ENCODE peak calls at places on chromosomes 11 and 22, in seven cellular contexts. One of them, this sample, is unnamed.
A peak's percentile ranks its signal among the peaks of the same experiment; 100 is the strongest.

GRCh38 chr22:44623771-44624510 is 78.1 kb upstream of the PRR5 start:
- DNase-seq in Right ventricle myocardium superior: no peak
- DNase-seq in CD4-positive, alpha-beta memory T cell: no peak
- DNase-seq in left ventricle myocardium superior: no peak
- DNase-seq in brain microvascular endothelial cell: peak; percentile 11
- DNase-seq in GM12891: no peak
- DNase-seq in WTC11: peak; percentile 59
- DNase-seq in this sample: peak; percentile 17

GRCh38 chr11:42631223-42631843 is 680.5 kb upstream of the API5 start:
- DNase-seq in GM12891: no peak
- DNase-seq in brain microvascular endothelial cell: peak; percentile 36
- DNase-seq in WTC11: no peak
- DNase-seq in left ventricle myocardium superior: no peak
- DNase-seq in Right ventricle myocardium superior: no peak
- DNase-seq in CD4-positive, alpha-beta memory T cell: no peak
- DNase-seq in this sample: peak; percentile 60

GRCh38 chr22:45240137-45240809 is 421 bp downstream of the KIAA0930 start:
- DNase-seq in brain microvascular endothelial cell: no peak
- DNase-seq in Right ventricle myocardium superior: peak; percentile 57
- DNase-seq in WTC11: no peak
- DNase-seq in left ventricle myocardium superior: no peak
- DNase-seq in CD4-positive, alpha-beta memory T cell: no peak
- DNase-seq in GM12891: no peak
- DNase-seq in this sample: no peak

GRCh38 chr22:37545703-37546435 is 14.4 kb upstream of the CDC42EP1 start:
- DNase-seq in GM12891: no peak
- DNase-seq in brain microvascular endothelial cell: peak; percentile 83
- DNase-seq in WTC11: peak; percentile 92
- DNase-seq in left ventricle myocardium superior: peak; percentile 95
- DNase-seq in Right ventricle myocardium superior: peak; percentile 95
- DNase-seq in CD4-positive, alpha-beta memory T cell: no peak
- DNase-seq in this sample: peak; percentile 94

GRCh38 chr22:39230261-39231196 is 14.3 kb downstream of the PDGFB start:
- DNase-seq in brain microvascular endothelial cell: no peak
- DNase-seq in left ventricle myocardium superior: no peak
- DNase-seq in WTC11: peak; percentile 79
- DNase-seq in CD4-positive, alpha-beta memory T cell: no peak
- DNase-seq in GM12891: no peak
- DNase-seq in Right ventricle myocardium superior: peak; percentile 64
- DNase-seq in this sample: no peak

GRCh38 chr11:117827521-117828511 is 3.3 kb upstream of the FXYD2 start:
- DNase-seq in Right ventricle myocardium superior: no peak
- DNase-seq in brain microvascular endothelial cell: no peak
- DNase-seq in GM12891: no peak
- DNase-seq in left ventricle myocardium superior: no peak
- DNase-seq in CD4-positive, alpha-beta memory T cell: peak; percentile 31
- DNase-seq in WTC11: peak; percentile 5
- DNase-seq in this sample: no peak

GRCh38 chr11:134365011-134365925 is 33.5 kb downstream of the GLB1L2 start:
- DNase-seq in left ventricle myocardium superior: no peak
- DNase-seq in WTC11: no peak
- DNase-seq in Right ventricle myocardium superior: no peak
- DNase-seq in GM12891: no peak
- DNase-seq in brain microvascular endothelial cell: no peak
- DNase-seq in CD4-positive, alpha-beta memory T cell: no peak
- DNase-seq in this sample: no peak

GRCh38 chr11:118846181-118846946 is 37.3 kb upstream of the CXCR5 start:
- DNase-seq in brain microvascular endothelial cell: no peak
- DNase-seq in left ventricle myocardium superior: no peak
- DNase-seq in WTC11: peak; percentile 60
- DNase-seq in Right ventricle myocardium superior: no peak
- DNase-seq in GM12891: no peak
- DNase-seq in CD4-positive, alpha-beta memory T cell: no peak
- DNase-seq in this sample: no peak

GRCh38 chr11:62919898-62920640 is 1.1 kb downstream of the CHRM1 start:
- DNase-seq in Right ventricle myocardium superior: no peak
- DNase-seq in GM12891: no peak
- DNase-seq in WTC11: no peak
- DNase-seq in CD4-positive, alpha-beta memory T cell: no peak
- DNase-seq in brain microvascular endothelial cell: no peak
- DNase-seq in left ventricle myocardium superior: no peak
- DNase-seq in this sample: no peak

GRCh38 chr11:118673361-118674093 is 5.9 kb downstream of the TREH start:
- DNase-seq in GM12891: no peak
- DNase-seq in left ventricle myocardium superior: peak; percentile 12
- DNase-seq in brain microvascular endothelial cell: no peak
- DNase-seq in Right ventricle myocardium superior: no peak
- DNase-seq in CD4-positive, alpha-beta memory T cell: no peak
- DNase-seq in WTC11: no peak
- DNase-seq in this sample: no peak

GRCh38 chr22:29837780-29838598 is at the start of gene ASCC2:
- DNase-seq in Right ventricle myocardium superior: peak; percentile 100
- DNase-seq in WTC11: peak; percentile 100
- DNase-seq in CD4-positive, alpha-beta memory T cell: peak; percentile 98
- DNase-seq in left ventricle myocardium superior: peak; percentile 100
- DNase-seq in brain microvascular endothelial cell: peak; percentile 96
- DNase-seq in GM12891: peak; percentile 96
- DNase-seq in this sample: peak; percentile 93

GRCh38 chr11:127055240-127055639 is 54.7 kb upstream of the KIRREL3 start:
- DNase-seq in Right ventricle myocardium superior: no peak
- DNase-seq in brain microvascular endothelial cell: no peak
- DNase-seq in GM12891: no peak
- DNase-seq in WTC11: no peak
- DNase-seq in CD4-positive, alpha-beta memory T cell: no peak
- DNase-seq in left ventricle myocardium superior: no peak
- DNase-seq in this sample: no peak

GRCh38 chr11:70087446-70088167 is 9.5 kb downstream of the ANO1 start:
- DNase-seq in GM12891: no peak
- DNase-seq in Right ventricle myocardium superior: no peak
- DNase-seq in left ventricle myocardium superior: no peak
- DNase-seq in CD4-positive, alpha-beta memory T cell: no peak
- DNase-seq in brain microvascular endothelial cell: no peak
- DNase-seq in WTC11: peak; percentile 67
- DNase-seq in this sample: no peak

GRCh38 chr11:68682531-68682931 is 1.8 kb upstream of the GAL start:
- DNase-seq in WTC11: no peak
- DNase-seq in brain microvascular endothelial cell: no peak
- DNase-seq in GM12891: no peak
- DNase-seq in left ventricle myocardium superior: no peak
- DNase-seq in Right ventricle myocardium superior: no peak
- DNase-seq in CD4-positive, alpha-beta memory T cell: no peak
- DNase-seq in this sample: no peak

GRCh38 chr11:5522308-5522707 is 5.8 kb upstream of the UBQLNL start:
- DNase-seq in GM12891: no peak
- DNase-seq in CD4-positive, alpha-beta memory T cell: no peak
- DNase-seq in Right ventricle myocardium superior: no peak
- DNase-seq in brain microvascular endothelial cell: no peak
- DNase-seq in left ventricle myocardium superior: no peak
- DNase-seq in WTC11: no peak
- DNase-seq in this sample: no peak

GRCh38 chr22:22479999-22480532 is 28.5 kb downstream of the ZNF280B start:
- DNase-seq in left ventricle myocardium superior: no peak
- DNase-seq in WTC11: no peak
- DNase-seq in brain microvascular endothelial cell: no peak
- DNase-seq in GM12891: no peak
- DNase-seq in CD4-positive, alpha-beta memory T cell: no peak
- DNase-seq in Right ventricle myocardium superior: no peak
- DNase-seq in this sample: peak; percentile 42

GRCh38 chr11:95154514-95154913 is 64.9 kb downstream of the ENDOD1 start:
- DNase-seq in WTC11: peak; percentile 75
- DNase-seq in GM12891: peak; percentile 39
- DNase-seq in Right ventricle myocardium superior: no peak
- DNase-seq in CD4-positive, alpha-beta memory T cell: peak; percentile 59
- DNase-seq in left ventricle myocardium superior: no peak
- DNase-seq in brain microvascular endothelial cell: no peak
- DNase-seq in this sample: peak; percentile 66

GRCh38 chr22:22863001-22863400 is 24.6 kb upstream of the IGLL5 start:
- DNase-seq in CD4-positive, alpha-beta memory T cell: no peak
- DNase-seq in Right ventricle myocardium superior: no peak
- DNase-seq in WTC11: no peak
- DNase-seq in GM12891: no peak
- DNase-seq in left ventricle myocardium superior: no peak
- DNase-seq in brain microvascular endothelial cell: no peak
- DNase-seq in this sample: no peak

GRCh38 chr11:87431386-87431785 is 393.7 kb downstream of the TMEM135 start:
- DNase-seq in Right ventricle myocardium superior: no peak
- DNase-seq in GM12891: no peak
- DNase-seq in brain microvascular endothelial cell: no peak
- DNase-seq in WTC11: no peak
- DNase-seq in CD4-positive, alpha-beta memory T cell: no peak
- DNase-seq in left ventricle myocardium superior: no peak
- DNase-seq in this sample: no peak

GRCh38 chr11:118660646-118661424 is 18.6 kb downstream of the TREH start:
- DNase-seq in GM12891: no peak
- DNase-seq in left ventricle myocardium superior: no peak
- DNase-seq in WTC11: no peak
- DNase-seq in brain microvascular endothelial cell: no peak
- DNase-seq in CD4-positive, alpha-beta memory T cell: no peak
- DNase-seq in Right ventricle myocardium superior: peak; percentile 37
- DNase-seq in this sample: no peak

GRCh38 chr11:67303989-67304411 is 670 bp downstream of the SSH3 start:
- DNase-seq in left ventricle myocardium superior: peak; percentile 47
- DNase-seq in WTC11: peak; percentile 38
- DNase-seq in GM12891: no peak
- DNase-seq in brain microvascular endothelial cell: no peak
- DNase-seq in Right ventricle myocardium superior: peak; percentile 61
- DNase-seq in CD4-positive, alpha-beta memory T cell: no peak
- DNase-seq in this sample: no peak

GRCh38 chr22:20427104-20427944 is 10.3 kb downstream of the SCARF2 start:
- DNase-seq in left ventricle myocardium superior: no peak
- DNase-seq in Right ventricle myocardium superior: no peak
- DNase-seq in WTC11: no peak
- DNase-seq in brain microvascular endothelial cell: no peak
- DNase-seq in GM12891: no peak
- DNase-seq in CD4-positive, alpha-beta memory T cell: no peak
- DNase-seq in this sample: no peak

GRCh38 chr11:8913961-8914660 is 3.1 kb downstream of the AKIP1 start:
- DNase-seq in GM12891: no peak
- DNase-seq in Right ventricle myocardium superior: no peak
- DNase-seq in CD4-positive, alpha-beta memory T cell: peak; percentile 30
- DNase-seq in brain microvascular endothelial cell: peak; percentile 36
- DNase-seq in left ventricle myocardium superior: peak; percentile 44
- DNase-seq in WTC11: peak; percentile 65
- DNase-seq in this sample: peak; percentile 43

GRCh38 chr11:19079643-19080440 is 19.3 kb upstream of the MRGPRX2 start:
- DNase-seq in left ventricle myocardium superior: no peak
- DNase-seq in Right ventricle myocardium superior: no peak
- DNase-seq in WTC11: no peak
- DNase-seq in brain microvascular endothelial cell: no peak
- DNase-seq in CD4-positive, alpha-beta memory T cell: no peak
- DNase-seq in GM12891: no peak
- DNase-seq in this sample: peak; percentile 95

GRCh38 chr11:9210922-9211320 is 54.2 kb downstream of the DENND5A start:
- DNase-seq in GM12891: no peak
- DNase-seq in WTC11: no peak
- DNase-seq in CD4-positive, alpha-beta memory T cell: no peak
- DNase-seq in left ventricle myocardium superior: no peak
- DNase-seq in brain microvascular endothelial cell: no peak
- DNase-seq in Right ventricle myocardium superior: no peak
- DNase-seq in this sample: peak; percentile 26

GRCh38 chr11:15038963-15039362 is 34.4 kb upstream of the CALCB start:
- DNase-seq in left ventricle myocardium superior: no peak
- DNase-seq in CD4-positive, alpha-beta memory T cell: no peak
- DNase-seq in GM12891: no peak
- DNase-seq in brain microvascular endothelial cell: no peak
- DNase-seq in Right ventricle myocardium superior: no peak
- DNase-seq in WTC11: no peak
- DNase-seq in this sample: peak; percentile 2

GRCh38 chr22:41619979-41620645 is 731 bp downstream of the DESI1 start:
- DNase-seq in Right ventricle myocardium superior: peak; percentile 52
- DNase-seq in brain microvascular endothelial cell: no peak
- DNase-seq in CD4-positive, alpha-beta memory T cell: peak; percentile 33
- DNase-seq in GM12891: peak; percentile 19
- DNase-seq in WTC11: peak; percentile 54
- DNase-seq in left ventricle myocardium superior: peak; percentile 44
- DNase-seq in this sample: no peak

GRCh38 chr22:38065539-38065938 is 8.3 kb downstream of the PICK1 start:
- DNase-seq in left ventricle myocardium superior: no peak
- DNase-seq in CD4-positive, alpha-beta memory T cell: no peak
- DNase-seq in WTC11: no peak
- DNase-seq in GM12891: no peak
- DNase-seq in brain microvascular endothelial cell: no peak
- DNase-seq in Right ventricle myocardium superior: no peak
- DNase-seq in this sample: no peak

GRCh38 chr11:9774109-9774508 is 110.2 kb downstream of the SWAP70 start:
- DNase-seq in GM12891: no peak
- DNase-seq in WTC11: no peak
- DNase-seq in CD4-positive, alpha-beta memory T cell: no peak
- DNase-seq in brain microvascular endothelial cell: no peak
- DNase-seq in Right ventricle myocardium superior: no peak
- DNase-seq in left ventricle myocardium superior: no peak
- DNase-seq in this sample: no peak

GRCh38 chr11:2517386-2518064 is 72.7 kb downstream of the KCNQ1 start:
- DNase-seq in CD4-positive, alpha-beta memory T cell: no peak
- DNase-seq in Right ventricle myocardium superior: no peak
- DNase-seq in WTC11: peak; percentile 6
- DNase-seq in brain microvascular endothelial cell: no peak
- DNase-seq in GM12891: no peak
- DNase-seq in left ventricle myocardium superior: peak; percentile 29
- DNase-seq in this sample: no peak

GRCh38 chr11:7196396-7197146 is 55.1 kb upstream of the SYT9 start:
- DNase-seq in WTC11: no peak
- DNase-seq in CD4-positive, alpha-beta memory T cell: no peak
- DNase-seq in Right ventricle myocardium superior: no peak
- DNase-seq in GM12891: no peak
- DNase-seq in left ventricle myocardium superior: no peak
- DNase-seq in brain microvascular endothelial cell: no peak
- DNase-seq in this sample: no peak

GRCh38 chr22:48944756-48945620 is 882.7 kb downstream of the BRD1 start:
- DNase-seq in Right ventricle myocardium superior: no peak
- DNase-seq in brain microvascular endothelial cell: no peak
- DNase-seq in GM12891: no peak
- DNase-seq in CD4-positive, alpha-beta memory T cell: no peak
- DNase-seq in left ventricle myocardium superior: no peak
- DNase-seq in WTC11: no peak
- DNase-seq in this sample: no peak

GRCh38 chr22:45124176-45124857 is 39.4 kb upstream of the NUP50 start:
- DNase-seq in WTC11: no peak
- DNase-seq in CD4-positive, alpha-beta memory T cell: no peak
- DNase-seq in left ventricle myocardium superior: no peak
- DNase-seq in Right ventricle myocardium superior: no peak
- DNase-seq in brain microvascular endothelial cell: no peak
- DNase-seq in GM12891: no peak
- DNase-seq in this sample: no peak

GRCh38 chr11:110339456-110339855 is 43.0 kb upstream of the RDX start:
- DNase-seq in CD4-positive, alpha-beta memory T cell: no peak
- DNase-seq in Right ventricle myocardium superior: no peak
- DNase-seq in left ventricle myocardium superior: no peak
- DNase-seq in GM12891: no peak
- DNase-seq in brain microvascular endothelial cell: no peak
- DNase-seq in WTC11: no peak
- DNase-seq in this sample: no peak

GRCh38 chr11:94219771-94220170 is 84.6 kb upstream of the IZUMO1R start:
- DNase-seq in Right ventricle myocardium superior: no peak
- DNase-seq in left ventricle myocardium superior: no peak
- DNase-seq in brain microvascular endothelial cell: no peak
- DNase-seq in CD4-positive, alpha-beta memory T cell: no peak
- DNase-seq in GM12891: no peak
- DNase-seq in WTC11: peak; percentile 22
- DNase-seq in this sample: no peak

GRCh38 chr11:16788141-16789060 is 50.0 kb downstream of the C11orf58 start:
- DNase-seq in Right ventricle myocardium superior: peak; percentile 87
- DNase-seq in brain microvascular endothelial cell: peak; percentile 63
- DNase-seq in left ventricle myocardium superior: peak; percentile 86
- DNase-seq in GM12891: peak; percentile 60
- DNase-seq in WTC11: peak; percentile 83
- DNase-seq in CD4-positive, alpha-beta memory T cell: peak; percentile 41
- DNase-seq in this sample: peak; percentile 85

GRCh38 chr11:63537293-63538101 is 889 bp downstream of the PLAAT4 start:
- DNase-seq in GM12891: no peak
- DNase-seq in WTC11: no peak
- DNase-seq in left ventricle myocardium superior: peak; percentile 71
- DNase-seq in CD4-positive, alpha-beta memory T cell: peak; percentile 16
- DNase-seq in Right ventricle myocardium superior: peak; percentile 67
- DNase-seq in brain microvascular endothelial cell: no peak
- DNase-seq in this sample: peak; percentile 68